ENCODE peak calls at places on chromosomes 12 and 14, in five cellular contexts. P is stomach, U is left lung, B is omental fat pad, O is psoas muscle. Y is an unnamed sample.

GRCh38 chr12:53098982-53099651 is 1.6 kb downstream of the IGFBP6 start:
- DNase-seq in P (peak; percentile 90), U (peak; percentile 88), B (peak; percentile 96), O (peak; percentile 96), Y (peak; percentile 79)

GRCh38 chr14:100317897-100318808 is 5.0 kb upstream of the SLC25A47 start:
- DNase-seq in P (peak; percentile 74), U (peak; percentile 71), B (peak; percentile 52), O (peak; percentile 88), Y (no peak)

GRCh38 chr12:78220811-78221210 is 390.1 kb downstream of the NAV3 start:
- DNase-seq in P (no peak), U (no peak), B (no peak), O (no peak), Y (no peak)

GRCh38 chr12:110780448-110780847 is 37.8 kb upstream of the PPP1CC start:
- DNase-seq in P (no peak), U (no peak), B (no peak), O (no peak), Y (no peak)

GRCh38 chr14:41607966-41608663 is 1.4 kb downstream of the LRFN5 start:
- DNase-seq in P (no peak), U (no peak), B (peak; percentile 22), O (peak; percentile 28), Y (no peak)

GRCh38 chr12:114218136-114218535 is 187.8 kb downstream of the TBX5 start:
- DNase-seq in P (no peak), U (no peak), B (no peak), O (no peak), Y (no peak)

GRCh38 chr12:91590991-91591987 is 408.7 kb upstream of the DCN start:
- DNase-seq in P (no peak), U (no peak), B (no peak), O (no peak), Y (no peak)

GRCh38 chr14:22296722-22297121 is 292.3 kb downstream of the DAD1 start:
- DNase-seq in P (no peak), U (no peak), B (no peak), O (no peak), Y (peak; percentile 87)

GRCh38 chr14:103969961-103970360 is 27.6 kb upstream of the RD3L start:
- DNase-seq in P (no peak), U (no peak), B (no peak), O (no peak), Y (no peak)

GRCh38 chr12:123115409-123116111 is 35.3 kb downstream of the PITPNM2 start:
- DNase-seq in P (no peak), U (no peak), B (no peak), O (peak; percentile 69), Y (peak; percentile 81)

GRCh38 chr12:54444202-54444601 is 25.1 kb upstream of the ITGA5 start:
- DNase-seq in P (no peak), U (no peak), B (no peak), O (no peak), Y (no peak)

GRCh38 chr12:96239711-96240234 is 45.6 kb downstream of the ELK3 start:
- DNase-seq in P (no peak), U (peak; percentile 44), B (no peak), O (no peak), Y (no peak)

GRCh38 chr14:100664841-100665425 is 61.8 kb upstream of the DLK1 start:
- DNase-seq in P (no peak), U (no peak), B (no peak), O (peak; percentile 85), Y (no peak)

GRCh38 chr12:70666364-70666763 is 29.1 kb upstream of the PTPRB start:
- DNase-seq in P (no peak), U (no peak), B (no peak), O (no peak), Y (no peak)

DNA sequence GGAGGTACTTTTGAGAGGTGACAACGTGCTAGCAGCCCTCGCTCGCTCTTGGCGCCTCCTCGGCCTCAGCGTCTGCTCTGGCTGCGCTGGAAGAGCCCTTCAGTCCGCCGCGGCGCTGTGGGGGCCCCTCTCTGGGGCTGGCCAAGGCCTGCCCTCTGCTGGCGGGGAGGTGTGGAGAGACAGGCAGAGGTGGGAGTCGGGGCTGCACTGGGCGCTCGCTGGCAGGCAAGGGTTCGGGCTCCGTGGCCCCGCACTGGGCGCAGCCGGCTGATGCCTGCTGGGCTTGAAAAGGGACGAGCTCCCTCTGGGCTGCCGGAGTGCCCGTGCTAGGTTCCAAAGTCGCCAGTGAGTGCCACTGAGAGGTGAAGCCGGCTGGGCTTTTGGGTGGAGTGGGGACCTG is 580.0 kb downstream of the DIO2 start:
- DNase-seq in P (no peak), U (no peak), B (no peak), O (peak; percentile 38), Y (no peak)
- TF ChIP-seq CTCF in P (no peak), U (no peak), B (no peak), O (no peak), Y (no peak)

GRCh38 chr12:9619411-9620179 is 11.9 kb upstream of the KLRB1 start:
- DNase-seq in P (no peak), U (no peak), B (no peak), O (no peak), Y (no peak)
- TF ChIP-seq CTCF in P (no peak), U (no peak), B (no peak), O (no peak), Y (peak; percentile 13)

GRCh38 chr12:116319851-116320621 is 42.5 kb upstream of the MED13L start:
- DNase-seq in P (no peak), U (peak; percentile 56), B (no peak), O (peak; percentile 83), Y (peak; percentile 92)

GRCh38 chr12:116320839-116321238 is 43.3 kb upstream of the MED13L start:
- DNase-seq in P (no peak), U (no peak), B (no peak), O (no peak), Y (no peak)

GRCh38 chr12:116321913-116322312 is 44.4 kb upstream of the MED13L start:
- DNase-seq in P (no peak), U (no peak), B (no peak), O (no peak), Y (no peak)

GRCh38 chr12:116323696-116324386 is 46.3 kb upstream of the MED13L start:
- DNase-seq in P (no peak), U (no peak), B (no peak), O (no peak), Y (no peak)

GRCh38 chr12:116324684-116325664 is 47.5 kb upstream of the MED13L start:
- DNase-seq in P (no peak), U (no peak), B (no peak), O (no peak), Y (no peak)
- TF ChIP-seq CTCF in P (no peak), U (no peak), B (no peak), O (no peak), Y (no peak)

DNA sequence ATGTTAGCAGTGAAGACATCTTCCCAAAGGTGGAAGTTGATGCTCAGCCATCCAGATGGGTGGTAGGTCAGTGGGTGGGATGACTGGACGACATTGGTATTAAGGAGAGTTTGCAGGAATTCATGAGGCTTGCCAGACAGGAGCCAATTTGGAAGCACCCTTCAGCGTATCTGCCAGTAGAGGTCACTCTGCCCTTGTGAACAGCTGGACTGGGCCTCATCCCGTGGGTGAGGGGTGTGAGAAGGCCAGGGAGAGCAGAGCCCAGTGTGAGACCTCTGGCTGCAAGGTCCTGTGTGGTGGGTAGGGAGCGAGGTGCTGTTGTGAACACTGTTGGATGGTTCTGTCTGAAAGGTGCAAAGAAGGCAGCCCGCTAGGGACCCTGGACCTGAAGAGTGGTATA is 37.7 kb downstream of the SLC5A8 start:
- DNase-seq in P (no peak), U (no peak), B (no peak), O (no peak), Y (no peak)
- TF ChIP-seq CTCF in P (no peak), U (no peak), B (no peak), O (no peak), Y (peak; percentile 9)

DNA sequence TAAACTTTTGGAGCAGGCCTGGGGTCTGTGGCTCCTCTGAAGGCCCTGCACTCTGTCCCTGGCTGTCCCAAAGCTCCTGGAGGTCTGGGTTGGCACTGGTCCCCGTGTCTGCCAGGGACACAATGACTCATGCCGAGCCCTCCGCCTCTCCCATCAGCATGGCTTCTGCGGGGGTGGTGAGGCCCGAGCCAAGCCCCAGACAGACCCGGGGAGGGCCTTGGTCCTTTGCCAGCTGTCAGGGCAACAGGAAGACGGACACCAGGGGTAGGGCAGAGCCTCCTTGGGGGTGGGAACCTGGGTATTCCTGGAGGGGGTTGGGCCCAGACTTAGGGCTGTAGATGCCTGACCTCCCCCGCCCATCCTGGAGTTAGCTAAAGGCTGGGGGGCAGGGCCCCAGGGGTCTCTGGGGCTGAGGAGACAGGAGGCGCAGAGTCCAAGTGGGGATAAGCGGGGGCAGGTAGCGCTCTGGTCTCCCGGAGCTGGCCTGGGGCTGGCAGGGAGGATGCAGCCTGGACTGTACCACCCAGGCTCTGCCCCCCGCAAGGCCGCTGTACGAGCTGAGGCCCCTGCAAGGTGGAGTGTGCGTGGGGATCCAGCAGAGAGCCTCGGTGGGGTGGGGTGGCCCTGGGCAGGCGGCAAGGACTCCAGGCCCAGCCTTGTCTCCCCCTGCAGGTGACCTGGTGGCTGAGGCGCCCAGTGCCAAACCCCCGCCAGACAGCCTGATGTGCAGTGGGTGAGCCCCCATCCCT is 16.4 kb upstream of the PUS1 start:
- DNase-seq in P (peak; percentile 56), U (peak; percentile 63), B (peak; percentile 60), O (peak; percentile 79), Y (peak; percentile 42)
- TF ChIP-seq CTCF in P (no peak), U (no peak), B (no peak), O (no peak), Y (peak; percentile 25)

GRCh38 chr14:106269029-106269428 is 742.6 kb downstream of the TMEM121 start:
- DNase-seq in P (no peak), U (no peak), B (no peak), O (no peak), Y (no peak)

GRCh38 chr14:106269451-106270204 is 743.2 kb downstream of the TMEM121 start:
- DNase-seq in P (no peak), U (no peak), B (no peak), O (no peak), Y (no peak)

DNA sequence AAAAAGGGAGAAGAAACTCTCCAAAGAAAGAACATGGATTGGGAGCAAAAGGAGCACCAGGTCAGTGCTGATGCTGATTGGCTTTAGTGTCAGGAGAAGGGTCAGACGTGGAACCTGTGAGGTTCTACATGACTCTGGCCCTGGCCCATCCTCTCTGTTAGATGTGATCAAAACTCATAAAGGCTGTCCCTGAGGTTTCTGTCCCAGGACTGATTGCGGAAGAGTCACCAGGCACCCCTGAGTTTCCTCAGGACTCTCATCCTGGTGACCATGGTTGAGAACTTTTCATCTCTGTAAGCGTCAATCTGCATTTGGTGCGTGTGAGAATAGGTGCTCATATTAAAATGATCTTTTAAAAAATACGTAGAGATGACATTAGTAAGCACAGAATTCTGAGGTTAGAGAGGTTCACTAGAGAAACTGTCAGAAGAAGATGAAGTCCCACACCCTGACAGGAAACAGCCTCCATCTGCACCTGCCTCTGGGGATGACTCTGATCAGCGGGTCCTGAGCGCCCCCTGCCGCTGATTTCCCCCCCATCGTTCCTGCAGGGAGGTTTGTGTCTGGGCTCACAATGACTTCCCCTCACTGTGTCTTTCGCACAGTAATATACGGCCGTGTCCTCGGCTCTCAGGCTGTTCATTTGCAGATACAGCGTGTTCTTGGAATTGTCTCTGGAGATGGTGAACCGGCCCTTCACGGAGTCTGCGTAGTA is 741.8 kb downstream of the TMEM121 start:
- DNase-seq in P (peak; percentile 55), U (no peak), B (no peak), O (no peak), Y (no peak)
- TF ChIP-seq CTCF in P (no peak), U (no peak), B (no peak), O (no peak), Y (no peak)